ENCODE peak calls at places on chromosomes 5 and 9, in eight cellular contexts. Y is lower leg skin; S is DMS79 treated with DMSO at 0.1 percent for 48 hours; B is activated CD4-positive, alpha-beta T cell treated with anti-CD3 and anti-CD28 coated beads, Interleukin-2, amount 50 U/mL, for 1 hour; C is lung; X is sigmoid colon; G is CD4-positive, alpha-beta T cell; V is NCI-H460. P is an unnamed sample.
A peak's percentile ranks its signal among the peaks of the same experiment; 100 is the strongest.

GRCh38 chr5:124661317-124662141 is 84.9 kb downstream of the ZNF608 start:
- DNase-seq in Y (no peak), S (peak; percentile 80), B (no peak), C (no peak), X (no peak), G (no peak), V (peak; percentile 17), P (no peak)

GRCh38 chr9:87276327-87276841 is 221.3 kb upstream of the DAPK1 start:
- DNase-seq in Y (no peak), S (no peak), B (no peak), C (no peak), X (no peak), G (no peak), V (no peak), P (no peak)

GRCh38 chr9:79742145-79742820 is 170.5 kb downstream of the TLE4 start:
- DNase-seq in Y (no peak), S (no peak), B (no peak), C (no peak), X (no peak), G (no peak), V (no peak), P (no peak)

GRCh38 chr9:113238859-113239231 is 17.5 kb downstream of the SLC31A1 start:
- DNase-seq in Y (no peak), S (no peak), B (no peak), C (no peak), X (no peak), G (no peak), V (no peak), P (no peak)

GRCh38 chr5:157359350-157359910 is 93.5 kb downstream of the CYFIP2 start:
- DNase-seq in Y (no peak), S (no peak), B (no peak), C (no peak), X (no peak), G (no peak), V (no peak), P (no peak)

GRCh38 chr5:158695595-158696330 is 404.0 kb downstream of the EBF1 start:
- DNase-seq in Y (peak; percentile 94), S (peak; percentile 8), B (peak; percentile 63), C (peak; percentile 68), X (peak; percentile 82), G (peak; percentile 76), V (peak; percentile 69), P (peak; percentile 75)

GRCh38 chr9:121289554-121290370 is 21.8 kb downstream of the GSN start:
- DNase-seq in Y (peak; percentile 80), S (no peak), B (no peak), C (peak; percentile 72), X (peak; percentile 75), G (no peak), V (no peak), P (no peak)

GRCh38 chr9:124110307-124110915 is 98.8 kb downstream of the LHX2 start:
- DNase-seq in Y (no peak), S (no peak), B (peak; percentile 28), C (peak; percentile 52), X (no peak), G (no peak), V (peak; percentile 73), P (peak; percentile 63)

GRCh38 chr5:169142264-169142970 is 158.5 kb downstream of the SLIT3 start:
- DNase-seq in Y (peak; percentile 91), S (peak; percentile 42), B (no peak), C (no peak), X (peak; percentile 90), G (no peak), V (no peak), P (no peak)

GRCh38 chr9:19992556-19992955 is 203.7 kb upstream of the SLC24A2 start:
- DNase-seq in Y (no peak), S (no peak), B (no peak), C (no peak), X (no peak), G (no peak), V (no peak), P (peak; percentile 25)

GRCh38 chr5:114362977-114363721 is 1.3 kb downstream of the KCNN2 start:
- DNase-seq in Y (no peak), S (no peak), B (no peak), C (no peak), X (no peak), G (no peak), V (no peak), P (peak; percentile 8)

GRCh38 chr5:78508231-78508765 is 140.3 kb downstream of the LHFPL2 start:
- DNase-seq in Y (peak; percentile 77), S (no peak), B (no peak), C (no peak), X (no peak), G (no peak), V (no peak), P (no peak)

GRCh38 chr5:124712724-124713305 is 33.6 kb downstream of the ZNF608 start:
- DNase-seq in Y (no peak), S (no peak), B (no peak), C (no peak), X (no peak), G (no peak), V (no peak), P (no peak)

GRCh38 chr9:87592554-87593394 is 95.1 kb downstream of the DAPK1 start:
- DNase-seq in Y (no peak), S (no peak), B (no peak), C (peak; percentile 69), X (peak; percentile 84), G (no peak), V (no peak), P (no peak)

GRCh38 chr9:20729545-20729944 is 45.5 kb downstream of the FOCAD start:
- DNase-seq in Y (no peak), S (no peak), B (no peak), C (no peak), X (no peak), G (no peak), V (no peak), P (no peak)

GRCh38 chr5:109688647-109688998 is 1.1 kb upstream of the MAN2A1 start:
- DNase-seq in Y (no peak), S (no peak), B (peak; percentile 5), C (no peak), X (no peak), G (no peak), V (peak; percentile 18), P (peak; percentile 30)

GRCh38 chr9:20649381-20649780 is 27.1 kb upstream of the MLLT3 start:
- DNase-seq in Y (no peak), S (no peak), B (no peak), C (no peak), X (no peak), G (no peak), V (no peak), P (no peak)

GRCh38 chr5:6096101-6096500 is 282.2 kb downstream of the MED10 start:
- DNase-seq in Y (peak; percentile 29), S (no peak), B (no peak), C (no peak), X (no peak), G (no peak), V (no peak), P (no peak)

GRCh38 chr9:123081824-123082223 is 48.4 kb downstream of the GPR21 start:
- DNase-seq in Y (no peak), S (peak; percentile 45), B (no peak), C (no peak), X (no peak), G (no peak), V (peak; percentile 44), P (no peak)

GRCh38 chr9:7300484-7300883 is 499.1 kb downstream of the DMAC1 start:
- DNase-seq in Y (no peak), S (no peak), B (no peak), C (no peak), X (no peak), G (no peak), V (no peak), P (no peak)

P was measured in activated CD4-positive, alpha-beta memory T cell treated with anti-CD3 and anti-CD28 coated beads for 36 hours.